ENCODE peak calls at places on chromosomes 5 and 9, in nine cellular contexts. G is NCI-H2081 treated with DMSO at 0.1 percent for 48 hours, F is Caki2, I is EL, E is hypothalamus, U is fibroblast of the aortic adventitia, T is ACHN, S is posterior cingulate gyrus, X is HTR-8/SVneo. Q is an unnamed sample.

GRCh38 chr5:16735092-16735970 is 118.5 kb upstream of the RETREG1 start:
- DNase-seq in U (no peak), X (no peak), S (no peak), G (no peak), T (no peak), E (no peak), I (no peak), F (no peak), Q (no peak)

GRCh38 chr5:38931731-38932130 is 85.9 kb downstream of the OSMR start:
- DNase-seq in U (no peak), F (no peak), E (no peak), G (no peak), T (no peak), S (no peak), I (no peak), X (no peak), Q (no peak)

GRCh38 chr5:145867806-145868205 is 5.0 kb downstream of the GRXCR2 start:
- DNase-seq in X (no peak), G (no peak), U (no peak), T (no peak), E (no peak), F (no peak), S (no peak), I (no peak), Q (no peak)

GRCh38 chr9:88927510-88927909 is 63.8 kb upstream of the S1PR3 start:
- DNase-seq in E (no peak), F (no peak), I (no peak), U (no peak), S (no peak), X (no peak), T (no peak), G (no peak), Q (no peak)

GRCh38 chr9:131722260-131722659 is 17.6 kb downstream of the RAPGEF1 start:
- DNase-seq in S (no peak), X (no peak), G (no peak), I (no peak), F (no peak), U (no peak), T (no peak), E (no peak), Q (no peak)

GRCh38 chr9:92061184-92061583 is 54.0 kb downstream of the SPTLC1 start:
- DNase-seq in T (no peak), X (no peak), U (no peak), F (no peak), I (no peak), E (no peak), G (no peak), S (no peak), Q (no peak)

GRCh38 chr5:148455055-148455675 is 71.4 kb downstream of the FBXO38 start:
- DNase-seq in U (no peak), T (no peak), F (peak), I (no peak), E (no peak), G (no peak), X (no peak), S (no peak), Q (no peak)

GRCh38 chr5:141003791-141004601 is 37.7 kb downstream of the PCDHAC2 start:
- DNase-seq in X (peak), T (no peak), F (peak), I (no peak), E (no peak), G (peak), S (no peak), U (no peak), Q (no peak)

GRCh38 chr9:125637264-125637663 is 69.7 kb downstream of the MAPKAP1 start:
- DNase-seq in E (no peak), X (no peak), T (no peak), U (no peak), G (no peak), S (no peak), F (no peak), I (no peak), Q (no peak)

GRCh38 chr5:5164158-5164557 is 24.0 kb downstream of the ADAMTS16 start:
- DNase-seq in X (no peak), I (no peak), S (no peak), U (no peak), F (no peak), E (no peak), T (no peak), G (no peak), Q (no peak)

GRCh38 chr5:174549254-174549653 is 175.1 kb upstream of the MSX2 start:
- DNase-seq in S (no peak), E (no peak), I (no peak), X (no peak), F (no peak), G (no peak), T (no peak), U (peak), Q (peak)

GRCh38 chr9:134225816-134226215 is 61.5 kb upstream of the RNU6ATAC start:
- DNase-seq in G (no peak), S (no peak), U (no peak), T (no peak), X (no peak), I (no peak), F (no peak), E (no peak), Q (no peak)

GRCh38 chr9:114163517-114163924 is 8.2 kb downstream of the COL27A1 start:
- DNase-seq in X (no peak), I (peak), S (no peak), T (peak), G (no peak), U (peak), F (peak), E (no peak), Q (no peak)

Q was measured in frontal cortex.